ENCODE peak calls at places on chromosomes 11 and 22, in six cellular contexts. N, V, I, A, B and S are unnamed samples.

GRCh38 chr11:11972148-11972547 is 36.3 kb downstream of the DKK3 start:
- DNase-seq in N (no peak), V (no peak), I (no peak), A (no peak), B (no peak), S (no peak)

GRCh38 chr22:31490496-31490925 is 869 bp upstream of the EIF4ENIF1 start:
- DNase-seq in N (peak; percentile 89), V (peak; percentile 22), I (peak; percentile 58), A (peak; percentile 43), B (peak; percentile 51), S (peak; percentile 85)

GRCh38 chr11:94519478-94520084 is 7.3 kb downstream of the C11orf97 start:
- DNase-seq in N (peak; percentile 54), V (peak; percentile 19), I (peak; percentile 38), A (peak; percentile 40), B (peak; percentile 76), S (peak; percentile 69)

GRCh38 chr11:69342588-69343330 is 48.8 kb downstream of the MYEOV start:
- DNase-seq in N (no peak), V (no peak), I (no peak), A (no peak), B (no peak), S (no peak)

GRCh38 chr11:57647960-57648776 is 1.5 kb downstream of the YPEL4 start:
- DNase-seq in N (no peak), V (no peak), I (peak; percentile 47), A (no peak), B (no peak), S (peak; percentile 60)

GRCh38 chr11:77198440-77198849 is 70.4 kb downstream of the MYO7A start:
- DNase-seq in N (no peak), V (peak; percentile 48), I (peak; percentile 62), A (peak; percentile 62), B (peak; percentile 43), S (no peak)

GRCh38 chr22:19885841-19886592 is 31.3 kb upstream of the GNB1L start:
- DNase-seq in N (no peak), V (no peak), I (no peak), A (no peak), B (no peak), S (no peak)

GRCh38 chr11:62593434-62594044 is 2.2 kb upstream of the TUT1 start:
- DNase-seq in N (peak; percentile 78), V (no peak), I (peak; percentile 57), A (peak; percentile 88), B (peak; percentile 71), S (peak; percentile 88)

GRCh38 chr22:43293661-43294392 is 49.3 kb downstream of the SCUBE1 start:
- DNase-seq in N (no peak), V (no peak), I (no peak), A (peak; percentile 26), B (peak; percentile 29), S (peak; percentile 74)

GRCh38 chr11:80816966-80817365 is 1376.1 kb upstream of the TENM4 start:
- DNase-seq in N (no peak), V (no peak), I (no peak), A (peak; percentile 61), B (no peak), S (no peak)

GRCh38 chr11:18239655-18240054 is 3.1 kb upstream of the SAA4 start:
- DNase-seq in N (no peak), V (no peak), I (no peak), A (no peak), B (no peak), S (no peak)

GRCh38 chr22:48905206-48905975 is 922.3 kb downstream of the BRD1 start:
- DNase-seq in N (no peak), V (no peak), I (no peak), A (no peak), B (no peak), S (no peak)

DNA sequence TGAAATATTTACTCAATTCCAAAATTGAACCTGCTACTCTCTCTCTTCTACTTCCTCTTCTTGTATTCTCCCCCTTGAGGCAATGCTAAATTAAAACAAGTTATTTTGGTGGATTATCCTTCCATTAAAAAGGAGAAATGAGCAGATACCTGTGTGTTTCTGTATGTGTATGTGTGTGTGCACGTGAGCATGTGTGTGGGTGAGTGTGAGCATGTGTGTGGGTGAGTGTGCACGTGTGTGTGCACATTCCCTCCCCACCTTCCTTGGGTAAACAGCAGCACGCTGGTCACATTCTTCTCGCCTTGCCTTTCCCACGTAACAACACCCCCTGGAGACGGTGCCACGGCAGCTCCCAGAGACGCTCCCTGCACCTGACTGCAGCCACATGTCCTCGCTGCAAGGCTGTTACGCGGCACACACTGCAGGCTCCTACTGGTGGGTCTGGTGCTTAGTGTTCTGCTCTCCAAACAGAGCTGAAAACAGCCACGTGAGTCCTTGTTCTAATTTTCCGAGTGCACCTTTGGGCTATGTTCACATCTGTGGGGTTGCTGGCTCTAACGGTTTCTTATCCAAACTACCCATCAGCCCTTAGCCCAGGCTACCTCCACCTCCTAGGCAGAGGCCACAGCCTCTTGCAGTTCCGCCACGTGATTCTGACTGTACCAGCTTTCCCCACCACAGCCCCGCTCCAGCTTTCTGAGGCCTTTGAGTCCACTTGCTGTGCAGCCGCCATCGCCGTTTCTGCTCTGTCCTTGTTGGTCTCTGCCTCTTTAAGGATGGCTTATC is 123.3 kb downstream of the CTTN start:
- DNase-seq in N (no peak), V (no peak), I (peak; percentile 52), A (peak; percentile 51), B (no peak), S (no peak)
- TF ChIP-seq EZH2phosphoT487 in N (no peak), V (no peak), I (no peak), A (no peak), B (no peak), S (no peak)

GRCh38 chr22:25911243-25911972 is 169.4 kb downstream of the MYO18B start:
- DNase-seq in N (no peak), V (no peak), I (no peak), A (no peak), B (no peak), S (no peak)
- TF ChIP-seq EZH2phosphoT487 in N (no peak), V (no peak), I (no peak), A (no peak), B (no peak), S (no peak)

DNA sequence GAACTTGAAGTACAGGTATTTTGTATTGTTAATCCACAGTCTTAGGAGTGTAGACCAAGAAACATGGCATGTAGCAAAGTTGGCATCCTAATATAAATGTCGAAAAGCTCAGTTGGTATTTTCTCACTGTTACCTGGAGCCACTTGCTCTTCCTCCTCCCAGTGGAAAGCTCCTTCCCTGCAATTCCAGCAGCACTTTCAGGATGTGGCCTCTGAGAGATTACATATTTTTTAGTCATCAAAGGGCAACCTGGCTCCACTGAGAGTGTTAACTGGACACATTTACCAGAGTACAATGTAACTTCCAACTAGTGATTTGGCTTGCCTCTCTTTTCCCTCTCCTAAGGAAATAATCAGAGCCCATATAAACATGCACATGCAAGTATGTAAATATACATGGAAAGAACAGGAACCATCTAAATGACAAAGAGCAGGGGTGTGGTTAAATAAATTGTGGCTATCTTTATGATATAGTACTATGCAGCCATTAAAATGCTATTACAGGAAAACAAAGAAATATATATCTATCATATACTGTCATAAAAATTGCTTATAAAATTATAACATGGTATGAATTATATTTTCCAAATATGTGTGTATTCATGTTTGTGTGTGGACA is 14.2 kb upstream of the EED start:
- DNase-seq in N (no peak), V (peak; percentile 39), I (no peak), A (no peak), B (peak; percentile 58), S (peak; percentile 28)
- TF ChIP-seq EZH2phosphoT487 in N (no peak), V (no peak), I (no peak), A (no peak), B (no peak), S (no peak)

GRCh38 chr11:33064033-33064825 is 24.9 kb downstream of the TCP11L1 start:
- DNase-seq in N (no peak), V (no peak), I (no peak), A (no peak), B (no peak), S (peak; percentile 29)
- TF ChIP-seq EZH2phosphoT487 in N (no peak), V (no peak), I (no peak), A (no peak), B (no peak), S (no peak)

DNA sequence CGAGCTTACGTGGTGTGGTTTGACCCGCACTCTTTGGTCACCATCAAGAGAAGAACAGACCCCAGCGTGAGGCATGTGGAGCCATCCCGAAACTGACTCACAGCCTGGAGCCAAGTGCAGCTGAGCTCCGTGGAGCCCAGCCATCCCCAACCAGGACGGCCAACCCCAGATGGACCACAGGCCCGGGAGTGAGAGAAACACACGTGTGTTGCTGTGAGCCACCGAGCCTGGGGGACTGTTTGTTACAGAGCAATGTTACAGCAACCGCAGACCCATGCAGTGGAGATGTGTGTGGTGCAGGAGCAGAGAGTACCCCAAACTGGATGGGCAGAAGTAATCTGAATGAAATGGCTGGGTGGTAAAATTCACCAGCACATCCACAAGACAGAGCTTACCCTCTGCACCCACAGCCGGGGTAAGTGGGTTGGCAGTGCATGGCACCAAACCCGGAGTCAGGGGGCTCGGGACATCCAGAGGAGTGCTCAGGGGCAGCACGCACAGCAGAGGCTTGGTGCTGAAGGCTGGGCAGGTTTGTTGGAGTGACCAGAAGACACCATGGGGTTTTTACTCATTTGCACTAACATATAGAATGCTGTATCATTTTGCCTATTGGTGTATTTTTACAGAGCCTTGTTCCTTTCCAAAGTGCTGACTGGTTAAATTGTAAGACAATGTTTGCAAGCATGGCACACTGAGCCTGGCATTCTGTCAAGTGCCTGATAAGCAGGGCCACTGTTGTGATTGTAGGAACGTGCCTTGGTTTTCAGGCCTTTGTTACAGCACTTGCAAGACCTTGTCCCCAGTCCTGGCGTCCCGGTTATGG is 90.4 kb downstream of the RTL6 start:
- DNase-seq in N (no peak), V (no peak), I (no peak), A (no peak), B (no peak), S (no peak)
- TF ChIP-seq EZH2phosphoT487 in N (no peak), V (no peak), I (no peak), A (no peak), B (no peak), S (no peak)

DNA sequence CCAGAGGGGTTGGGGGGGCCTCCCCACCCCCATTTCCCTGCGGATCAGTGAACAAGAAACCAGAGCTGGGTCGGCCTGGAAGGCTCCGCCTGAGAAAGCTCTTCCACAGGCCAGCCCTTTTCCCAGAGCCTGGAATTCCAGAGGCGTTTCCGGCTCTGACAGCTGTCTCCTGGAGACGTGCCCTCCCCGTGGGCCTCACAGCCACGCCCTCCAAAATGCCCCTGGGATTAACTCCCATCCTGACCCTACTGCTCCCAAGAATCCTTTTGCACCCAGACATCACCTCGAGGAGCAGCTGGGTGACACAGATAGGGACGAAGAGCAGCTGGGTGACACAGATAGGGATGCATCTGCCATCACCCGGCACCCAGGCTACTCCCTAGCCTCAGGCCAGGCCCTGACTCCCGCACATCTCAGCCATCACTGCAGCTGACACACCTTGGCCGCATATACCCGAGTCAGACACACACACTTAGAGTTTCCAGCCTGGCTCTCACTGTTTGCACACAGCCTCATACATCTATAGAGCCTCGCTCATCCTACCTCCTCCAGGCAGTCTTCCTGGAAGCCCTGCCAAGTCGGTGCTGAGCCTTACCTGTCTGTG is 7.6 kb upstream of the CDC42EP1 start:
- DNase-seq in N (no peak), V (no peak), I (peak; percentile 27), A (peak; percentile 94), B (no peak), S (peak; percentile 61)
- TF ChIP-seq EZH2phosphoT487 in N (no peak), V (no peak), I (no peak), A (no peak), B (no peak), S (no peak)

DNA sequence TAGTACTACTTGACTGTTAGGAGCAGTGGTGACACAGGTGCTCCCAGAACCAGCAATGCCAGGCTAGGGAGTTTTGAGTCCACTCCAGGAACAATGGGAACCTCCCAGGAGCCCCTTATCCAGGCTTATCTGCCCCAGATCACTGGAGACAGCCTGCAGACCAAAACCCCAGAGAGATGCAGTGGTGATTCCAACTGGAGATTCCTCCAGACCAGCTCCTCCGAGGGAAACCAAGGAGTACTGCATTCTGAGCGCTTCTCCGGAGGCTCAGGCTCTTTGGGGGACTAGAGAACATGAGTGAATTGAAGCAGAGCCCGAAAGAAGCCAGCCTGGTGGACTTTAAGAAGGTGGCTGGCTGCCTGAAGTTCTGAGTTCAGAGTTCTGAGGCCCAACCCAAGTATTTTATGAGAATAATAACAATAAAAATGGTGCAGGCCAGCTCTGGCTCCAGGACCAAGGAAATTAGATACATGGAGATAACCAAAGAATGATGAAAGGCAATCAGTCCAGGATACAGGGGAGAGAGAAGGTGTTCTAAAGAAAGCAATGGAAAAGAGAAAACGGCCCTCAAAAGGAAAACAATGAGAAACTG is 1.3 kb upstream of the TMEM25 start:
- DNase-seq in N (no peak), V (no peak), I (no peak), A (peak; percentile 29), B (no peak), S (no peak)
- TF ChIP-seq EZH2phosphoT487 in N (no peak), V (no peak), I (no peak), A (no peak), B (no peak), S (no peak)